ENCODE peak calls at places on chromosomes 5 and 9, in five cellular contexts. G, Z, N, P and M are unnamed samples.

GRCh38 chr5:131482556-131483088 is 152.4 kb downstream of the RAPGEF6 start:
- ATAC-seq in N (no peak), P (no peak), Z (no peak), G (no peak), M (no peak)

GRCh38 chr5:109141499-109142200 is 268.1 kb downstream of the PJA2 start:
- ATAC-seq in P (no peak), N (peak; percentile 77), Z (no peak), G (peak; percentile 87), M (no peak)

GRCh38 chr9:125971895-125972729 is 224.9 kb downstream of the PBX3 start:
- ATAC-seq in N (no peak), G (peak; percentile 67), Z (no peak), P (no peak), M (no peak)

GRCh38 chr5:143393516-143393915 is 10.0 kb downstream of the NR3C1 start:
- ATAC-seq in Z (peak; percentile 35), N (no peak), G (no peak), P (no peak), M (no peak)

GRCh38 chr5:96909003-96909402 is 26.9 kb upstream of the LNPEP start:
- ATAC-seq in Z (no peak), G (peak; percentile 61), N (no peak), P (no peak), M (no peak)

GRCh38 chr9:120890415-120891254 is 13.6 kb upstream of the PHF19 start:
- ATAC-seq in G (peak; percentile 20), P (no peak), Z (no peak), N (no peak), M (no peak)

GRCh38 chr9:121299125-121299466 is 31.1 kb downstream of the GSN start:
- ATAC-seq in Z (no peak), P (peak; percentile 16), G (peak; percentile 10), N (no peak), M (peak; percentile 17)

GRCh38 chr9:7403839-7404238 is 395.7 kb downstream of the DMAC1 start:
- ATAC-seq in Z (no peak), G (no peak), N (no peak), P (no peak), M (no peak)

GRCh38 chr5:27708579-27708978 is 670.2 kb upstream of the CDH9 start:
- ATAC-seq in N (no peak), Z (no peak), P (no peak), G (no peak), M (no peak)

GRCh38 chr9:114494776-114495569 is 10.3 kb downstream of the WHRN start:
- ATAC-seq in P (no peak), G (no peak), N (peak; percentile 75), Z (peak; percentile 28), M (no peak)

GRCh38 chr9:3337515-3337914 is 188.3 kb downstream of the RFX3 start:
- ATAC-seq in P (peak; percentile 70), Z (no peak), N (no peak), G (no peak), M (peak; percentile 41)

GRCh38 chr9:125990186-125990792 is 243.1 kb downstream of the PBX3 start:
- ATAC-seq in G (no peak), P (no peak), N (no peak), Z (no peak), M (no peak)

GRCh38 chr5:171673328-171673727 is 112.3 kb upstream of the SMIM23 start:
- ATAC-seq in N (no peak), G (no peak), Z (no peak), P (no peak), M (no peak)

GRCh38 chr5:112643339-112643971 is 94.2 kb upstream of the APC start:
- ATAC-seq in Z (no peak), P (peak; percentile 24), G (no peak), N (no peak), M (no peak)

GRCh38 chr9:137278061-137278912 is 761 bp downstream of the TOR4A start:
- ATAC-seq in Z (peak; percentile 32), P (peak; percentile 11), N (peak; percentile 48), G (peak; percentile 0), M (no peak)

GRCh38 chr5:96733771-96734498 is 71.8 kb downstream of the CAST start:
- ATAC-seq in Z (no peak), G (no peak), P (peak; percentile 58), N (peak; percentile 83), M (no peak)

GRCh38 chr9:2017459-2018161 is 2.5 kb downstream of the SMARCA2 start:
- ATAC-seq in G (peak; percentile 8), N (peak; percentile 15), P (peak; percentile 73), Z (peak; percentile 42), M (peak; percentile 37)

GRCh38 chr9:14063799-14064198 is 250.1 kb downstream of the NFIB start:
- ATAC-seq in N (no peak), Z (no peak), G (no peak), P (no peak), M (no peak)

DNA sequence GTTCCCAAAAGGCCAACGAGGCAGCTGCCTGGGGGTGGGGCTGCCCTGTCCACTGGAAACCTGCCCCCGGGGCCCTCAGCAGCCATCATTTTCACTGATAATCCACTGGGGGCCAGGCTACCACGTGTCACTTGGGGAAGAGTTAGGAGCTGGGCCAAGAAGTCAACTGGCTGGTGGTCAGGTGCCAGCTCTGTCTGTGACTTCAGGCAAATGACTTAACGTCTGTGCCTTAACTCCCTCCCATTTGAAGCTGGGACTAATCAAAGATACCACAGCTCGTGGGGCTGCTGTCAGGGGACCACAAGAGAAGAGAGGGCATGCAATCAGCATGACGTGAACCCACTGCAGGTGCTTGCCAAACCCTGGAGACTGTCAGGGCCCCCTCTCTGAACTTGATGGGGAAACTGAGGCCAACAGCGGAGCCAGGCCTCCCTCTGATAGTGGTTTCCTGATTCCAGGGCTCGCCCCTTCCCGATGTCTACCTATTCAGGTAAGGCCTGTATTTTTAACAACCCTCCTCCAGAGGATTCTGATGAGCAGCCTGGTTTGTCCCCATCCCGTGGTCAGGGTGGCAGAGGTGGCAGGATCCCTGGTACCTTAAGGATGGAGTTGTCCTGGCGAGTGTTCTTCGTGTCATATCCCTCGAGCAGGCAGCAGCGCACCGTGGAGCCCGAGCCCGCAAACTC is 12.3 kb upstream of the DPM2 start:
- ATAC-seq in G (no peak), P (no peak), N (no peak), Z (no peak), M (no peak)
- H3K36me3 ChIP-seq in G (peaks cover 10% of the 10 kb centered on the region), P (peaks cover 8% of the 10 kb centered on the region), N (peaks cover 2% of the 10 kb centered on the region), Z (no peaks in the 10 kb centered on the region), M (peaks cover 23% of the 10 kb centered on the region)

DNA sequence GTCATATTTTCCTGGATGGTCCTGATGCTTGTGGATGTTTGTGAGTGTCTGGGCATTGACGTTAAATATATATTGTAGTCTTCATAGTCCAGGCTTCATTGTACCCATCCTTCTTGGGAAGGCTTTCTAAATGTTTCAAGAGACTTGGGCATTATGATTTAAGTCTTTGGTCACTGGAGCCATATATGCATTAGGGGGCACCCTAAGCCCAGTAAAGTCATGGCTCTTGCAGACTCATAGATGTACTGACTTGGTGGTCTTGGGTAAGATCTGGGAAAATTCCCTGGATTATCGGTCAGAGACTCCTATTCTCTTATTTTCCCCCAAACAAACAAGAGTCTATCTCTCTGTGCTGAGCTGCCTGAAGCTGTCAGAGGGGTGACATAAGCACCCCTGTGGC is 271.1 kb downstream of the TRIM36 start:
- ATAC-seq in P (no peak), G (no peak), N (no peak), Z (peak; percentile 51), M (no peak)
- TF ChIP-seq CTCF in P (no peak), G (peak; percentile 39), N (no peak), Z (peak; percentile 8), M (no peak)

DNA sequence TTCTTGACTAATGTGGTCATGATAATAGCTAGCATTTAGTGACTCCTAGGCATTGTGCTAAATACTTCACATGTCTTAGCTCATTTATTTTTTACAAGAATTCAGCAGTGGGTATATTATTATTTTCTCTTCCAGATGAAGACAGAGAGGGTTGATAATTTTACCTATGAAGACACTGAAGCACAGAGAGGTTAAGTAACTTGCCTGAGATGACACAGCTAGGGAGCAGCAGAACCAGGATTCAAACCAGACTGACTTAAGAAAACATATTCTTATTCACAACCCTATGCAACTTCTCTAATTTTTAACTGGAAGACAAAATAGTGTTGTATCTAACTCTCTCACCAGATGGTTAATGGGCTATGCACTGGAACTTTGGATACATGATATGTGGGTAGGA is 44.8 kb downstream of the NNT start:
- ATAC-seq in Z (no peak), N (no peak), G (no peak), P (no peak), M (no peak)
- TF ChIP-seq EP300 in Z (no peak), N (no peak), G (no peak), P (no peak), M (no peak)

GRCh38 chr5:136185974-136186373 is 7.0 kb downstream of the SMIM32 start:
- ATAC-seq in P (no peak), G (no peak), N (no peak), Z (no peak), M (no peak)
- H3K36me3 ChIP-seq in P (peaks cover 6% of the 10 kb centered on the region), G (peaks cover 3% of the 10 kb centered on the region), N (no peaks in the 10 kb centered on the region), Z (no peaks in the 10 kb centered on the region), M (no peaks in the 10 kb centered on the region)

GRCh38 chr5:75733767-75734166 is 16.5 kb upstream of the POC5 start:
- ATAC-seq in Z (no peak), G (no peak), P (no peak), N (no peak), M (no peak)

GRCh38 chr5:75734913-75735789 is 17.9 kb upstream of the POC5 start:
- ATAC-seq in Z (peak; percentile 81), P (no peak), N (peak; percentile 92), G (peak; percentile 99), M (no peak)

GRCh38 chr5:75736273-75736672 is 19.0 kb upstream of the POC5 start:
- ATAC-seq in Z (no peak), G (no peak), N (no peak), P (no peak), M (no peak)
- TF ChIP-seq CTCF in Z (no peak), G (no peak), N (no peak), P (no peak), M (no peak)

GRCh38 chr5:135990518-135991240 is 35.9 kb upstream of the LECT2 start:
- ATAC-seq in N (no peak), Z (no peak), P (peak; percentile 59), G (no peak), M (peak; percentile 27)

GRCh38 chr5:135993894-135994514 is 34.8 kb upstream of the TGFBI start:
- ATAC-seq in P (peak; percentile 75), N (no peak), Z (peak; percentile 26), G (no peak), M (peak; percentile 70)

GRCh38 chr5:135993248-135993893 is 35.4 kb upstream of the TGFBI start:
- ATAC-seq in Z (no peak), P (peak; percentile 46), G (no peak), N (no peak), M (peak; percentile 54)

GRCh38 chr5:135989686-135990085 is 34.9 kb upstream of the LECT2 start:
- ATAC-seq in G (peak; percentile 74), Z (no peak), P (no peak), N (no peak), M (no peak)

GRCh38 chr5:135991381-135991907 is 36.7 kb upstream of the LECT2 start:
- ATAC-seq in G (no peak), Z (no peak), N (no peak), P (peak; percentile 42), M (no peak)
- TF ChIP-seq EP300 in G (no peak), Z (no peak), N (no peak), P (no peak), M (no peak)

GRCh38 chr5:72282878-72283277 is 37.2 kb downstream of the MRPS27 start:
- ATAC-seq in P (no peak), N (peak; percentile 17), G (no peak), Z (no peak), M (no peak)
- H3K36me3 ChIP-seq in P (no peaks in the 10 kb centered on the region), N (peaks cover 57% of the 10 kb centered on the region), G (peaks cover 2% of the 10 kb centered on the region), Z (peaks cover 2% of the 10 kb centered on the region), M (peaks cover 3% of the 10 kb centered on the region)